ENCODE peak calls at places on chromosomes 7 and 10, in five cellular contexts. X is stimulated activated naive CD8-positive, alpha-beta T cell treated with anti-CD3 and anti-CD28 coated beads, Interleukin-15, amount 100 ng/mL, for 72 hours; L is gastroesophageal sphincter; T is Right ventricle myocardium inferior; K is naive thymus-derived CD8-positive, alpha-beta T cell. E is an unnamed sample.

GRCh38 chr7:131495679-131496498 is 60.5 kb downstream of the PODXL start:
- ATAC-seq in X (no peak), L (no peak), T (no peak), K (no peak), E (no peak)

GRCh38 chr10:120833222-120833928 is 17.8 kb upstream of the WDR11 start:
- ATAC-seq in X (no peak), L (no peak), T (no peak), K (no peak), E (peak)

GRCh38 chr7:139739863-139740597 is 37.8 kb downstream of the HIPK2 start:
- ATAC-seq in X (no peak), L (no peak), T (peak), K (no peak), E (no peak)

GRCh38 chr10:126618466-126618865 is 52.0 kb downstream of the C10orf90 start:
- ATAC-seq in X (no peak), L (no peak), T (no peak), K (no peak), E (no peak)

GRCh38 chr7:32026076-32026425 is 44.2 kb downstream of the PDE1C start:
- ATAC-seq in X (no peak), L (no peak), T (no peak), K (no peak), E (no peak)

GRCh38 chr10:1049425-1049958 is 573 bp upstream of the IDI1 start:
- ATAC-seq in X (peak), L (no peak), T (no peak), K (no peak), E (no peak)

GRCh38 chr10:22667093-22667480 is 47.3 kb downstream of the PIP4K2A start:
- ATAC-seq in X (no peak), L (no peak), T (no peak), K (peak), E (no peak)

GRCh38 chr7:102859084-102859798 is 53.6 kb upstream of the LRRC17 start:
- ATAC-seq in X (no peak), L (no peak), T (no peak), K (no peak), E (no peak)

GRCh38 chr7:4934419-4935025 is 24.5 kb downstream of the MMD2 start:
- ATAC-seq in X (no peak), L (no peak), T (no peak), K (no peak), E (no peak)

GRCh38 chr10:123156091-123156490 is 1.9 kb downstream of the BUB3 start:
- ATAC-seq in X (no peak), L (no peak), T (no peak), K (no peak), E (no peak)

GRCh38 chr10:104170610-104171269 is 48.8 kb downstream of the SFR1 start:
- ATAC-seq in X (peak), L (no peak), T (no peak), K (peak), E (no peak)

E was measured in stimulated activated memory B cell treated with anti-CD40 and anti-IgM and Interleukin-4, amounts not matched to agents 10 μg/mL and 1 μg/mL and 100 μg/mL, for 72 hours.